ENCODE peak calls at places on chromosomes 6 and 20, in five cellular contexts. K, I, R, P and Q are unnamed samples.
A peak's percentile ranks its signal among the peaks of the same experiment; 100 is the strongest.

GRCh38 chr20:41392871-41393704 is 26.5 kb upstream of the EMILIN3 start:
- DNase-seq in R (peak; percentile 95), I (no peak), P (no peak), K (peak; percentile 44), Q (peak; percentile 92)

GRCh38 chr20:51529758-51530157 is 12.8 kb downstream of the NFATC2 start:
- DNase-seq in P (no peak), I (no peak), R (peak; percentile 41), K (peak; percentile 23), Q (no peak)

GRCh38 chr6:45786243-45786795 is 229.3 kb downstream of the CLIC5 start:
- DNase-seq in K (no peak), R (no peak), P (no peak), I (no peak), Q (no peak)

GRCh38 chr6:18214003-18214402 is 50.3 kb downstream of the DEK start:
- DNase-seq in K (no peak), P (no peak), R (no peak), I (no peak), Q (no peak)

GRCh38 chr20:50870572-50871161 is 60.6 kb downstream of the ADNP start:
- DNase-seq in I (no peak), R (no peak), K (no peak), P (no peak), Q (peak; percentile 79)

GRCh38 chr6:137864812-137865508 is 2.1 kb upstream of the TNFAIP3 start:
- DNase-seq in I (no peak), K (no peak), R (no peak), P (no peak), Q (no peak)

GRCh38 chr20:58086763-58087566 is 141.5 kb downstream of the ANKRD60 start:
- DNase-seq in I (peak; percentile 31), K (peak; percentile 24), R (peak; percentile 48), P (peak; percentile 55), Q (no peak)

GRCh38 chr20:60395993-60396392 is 437.8 kb downstream of the CDH26 start:
- DNase-seq in K (peak; percentile 10), R (no peak), P (no peak), I (no peak), Q (no peak)

GRCh38 chr20:32670773-32671455 is 2.8 kb downstream of the C20orf203 start:
- DNase-seq in K (no peak), P (no peak), R (no peak), I (no peak), Q (no peak)

GRCh38 chr6:129521946-129522345 is 188.0 kb downstream of the ARHGAP18 start:
- DNase-seq in K (no peak), R (no peak), I (no peak), P (no peak), Q (no peak)

GRCh38 chr6:168122521-168122920 is 43.5 kb upstream of the FRMD1 start:
- DNase-seq in K (no peak), P (no peak), R (no peak), I (no peak), Q (no peak)

GRCh38 chr6:124233221-124233620 is 429.6 kb downstream of the NKAIN2 start:
- DNase-seq in R (no peak), P (no peak), K (no peak), I (no peak), Q (no peak)

GRCh38 chr6:6619415-6619814 is 30.9 kb downstream of the LY86 start:
- DNase-seq in K (no peak), R (no peak), P (no peak), I (no peak), Q (no peak)

GRCh38 chr6:90413867-90414266 is 117.2 kb upstream of the BACH2 start:
- DNase-seq in I (no peak), P (no peak), R (peak; percentile 37), K (peak; percentile 32), Q (peak; percentile 62)

GRCh38 chr6:125544819-125545218 is 204.6 kb upstream of the HEY2 start:
- DNase-seq in R (no peak), K (no peak), I (no peak), P (no peak), Q (no peak)

GRCh38 chr20:62900692-62901584 is 25.4 kb downstream of the DIDO1 start:
- DNase-seq in I (no peak), P (no peak), K (peak; percentile 42), R (no peak), Q (no peak)

GRCh38 chr20:57440678-57441509 is 49.7 kb downstream of the RBM38 start:
- DNase-seq in I (no peak), R (peak; percentile 84), K (peak; percentile 88), P (no peak), Q (peak; percentile 83)

GRCh38 chr6:10401632-10402223 is 13.1 kb downstream of the TFAP2A start:
- DNase-seq in R (no peak), K (no peak), I (no peak), P (no peak), Q (no peak)

GRCh38 chr6:116371384-116372209 is 850 bp downstream of the DSE start:
- DNase-seq in R (peak; percentile 79), P (peak; percentile 71), I (peak; percentile 19), K (peak; percentile 55), Q (peak; percentile 86)

GRCh38 chr6:40482532-40482931 is 104.6 kb downstream of the LRFN2 start:
- DNase-seq in I (no peak), K (no peak), R (peak; percentile 89), P (no peak), Q (no peak)

GRCh38 chr20:10795286-10796026 is 121.7 kb upstream of the JAG1 start:
- DNase-seq in K (peak; percentile 57), P (no peak), R (no peak), I (no peak), Q (no peak)

GRCh38 chr6:144350176-144350575 is 65.0 kb downstream of the UTRN start:
- DNase-seq in K (no peak), P (no peak), R (no peak), I (no peak), Q (no peak)

GRCh38 chr20:11585752-11586352 is 331.8 kb upstream of the BTBD3 start:
- DNase-seq in K (no peak), I (no peak), R (no peak), P (no peak), Q (no peak)

GRCh38 chr20:48740269-48740603 is 87.6 kb downstream of the PREX1 start:
- DNase-seq in K (no peak), R (no peak), I (no peak), P (no peak), Q (no peak)

GRCh38 chr20:48739395-48740268 is 88.2 kb downstream of the PREX1 start:
- DNase-seq in R (no peak), P (no peak), K (no peak), I (no peak), Q (no peak)

GRCh38 chr20:48737463-48738093 is 90.2 kb downstream of the PREX1 start:
- DNase-seq in P (no peak), R (no peak), I (no peak), K (no peak), Q (no peak)

GRCh38 chr20:48738094-48738398 is 89.8 kb downstream of the PREX1 start:
- DNase-seq in R (no peak), I (no peak), K (no peak), P (no peak), Q (no peak)

GRCh38 chr20:48738399-48739304 is 89.1 kb downstream of the PREX1 start:
- DNase-seq in K (no peak), P (no peak), R (no peak), I (no peak), Q (no peak)
- TF ChIP-seq POLR2A in K (no peak), P (no peak), R (no peak), I (peak; percentile 72), Q (no peak)

DNA sequence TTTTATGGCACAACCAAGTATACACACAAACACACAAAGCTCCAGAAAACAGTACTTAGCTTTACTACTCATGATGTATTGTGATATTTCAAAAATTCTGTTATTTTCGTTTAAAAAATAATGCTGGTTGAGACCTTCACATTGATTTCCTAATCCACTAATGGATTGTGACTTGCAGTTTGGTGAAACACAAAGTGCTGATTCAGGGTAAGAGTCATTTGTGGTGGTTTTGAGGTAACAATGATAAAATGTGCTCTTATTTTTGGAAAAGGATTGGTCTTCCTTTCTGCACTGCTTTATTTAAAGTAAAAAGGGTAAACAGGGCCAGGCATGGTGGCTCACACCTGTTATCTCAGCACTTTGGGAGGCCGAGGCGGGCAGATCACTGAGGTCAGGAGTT is 1.9 kb downstream of the AAR2 start:
- DNase-seq in P (no peak), I (no peak), R (no peak), K (no peak), Q (no peak)
- TF ChIP-seq POLR2A in P (no peak), I (no peak), R (no peak), K (no peak), Q (no peak)

GRCh38 chr20:44180814-44181213 is 6.2 kb downstream of the JPH2 start:
- DNase-seq in I (no peak), R (no peak), P (no peak), K (no peak), Q (peak; percentile 19)
- TF ChIP-seq POLR2A in I (no peak), R (no peak), P (no peak), K (no peak), Q (no peak)

GRCh38 chr6:134172020-134172766 is 119.8 kb upstream of the SLC2A12 start:
- DNase-seq in I (no peak), K (no peak), P (no peak), R (no peak), Q (no peak)

GRCh38 chr6:134169881-134170486 is 117.6 kb upstream of the SLC2A12 start:
- DNase-seq in K (peak; percentile 43), I (no peak), P (no peak), R (peak; percentile 26), Q (no peak)

GRCh38 chr6:134170844-134171243 is 118.4 kb upstream of the SLC2A12 start:
- DNase-seq in P (no peak), K (peak; percentile 34), I (no peak), R (no peak), Q (no peak)

GRCh38 chr6:134173007-134173690 is 120.7 kb upstream of the SLC2A12 start:
- DNase-seq in P (no peak), I (no peak), R (no peak), K (no peak), Q (no peak)

DNA sequence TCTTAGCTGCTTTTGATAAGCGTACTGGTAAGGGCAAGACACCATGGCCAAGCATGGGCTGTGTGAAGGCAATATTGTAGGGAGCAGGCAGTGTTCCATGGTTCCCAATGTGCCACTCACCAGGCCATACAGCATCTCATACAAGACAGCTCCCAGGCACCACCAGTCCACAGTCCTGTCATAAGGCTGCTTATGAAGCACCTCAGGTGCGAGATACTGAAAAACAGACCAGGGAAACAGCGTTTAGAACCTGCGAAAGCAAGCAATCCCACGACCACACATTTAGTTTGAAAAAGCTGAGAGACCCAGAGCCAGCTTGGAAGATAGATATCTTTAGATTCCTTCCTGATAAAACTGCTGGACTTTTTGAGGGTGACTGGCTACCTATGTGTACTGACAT is 119.1 kb upstream of the SLC2A12 start:
- DNase-seq in P (no peak), R (no peak), I (no peak), K (peak; percentile 21), Q (no peak)
- TF ChIP-seq POLR2A in P (no peak), R (no peak), I (no peak), K (no peak), Q (no peak)